ENCODE peak calls at places on chromosome 1, in six cellular contexts. One of them, this sample, is unnamed.
A peak's percentile ranks its signal among the peaks of the same experiment; 100 is the strongest.

GRCh38 chr1:160362168-160362941 is 4.5 kb upstream of the NHLH1 start:
- DNase-seq in NCI-H1105: no peak
- DNase-seq in GM04504: no peak
- DNase-seq in mesendoderm: peak; percentile 71
- DNase-seq in aorta: no peak
- DNase-seq in Daoy: no peak
- DNase-seq in this sample: no peak

GRCh38 chr1:65890201-65890600 is 97.5 kb downstream of the PDE4B start:
- DNase-seq in NCI-H1105: no peak
- DNase-seq in GM04504: no peak
- DNase-seq in mesendoderm: no peak
- DNase-seq in aorta: no peak
- DNase-seq in Daoy: no peak
- DNase-seq in this sample: no peak

GRCh38 chr1:206897175-206897574 is at the start of gene IL24:
- DNase-seq in NCI-H1105: no peak
- DNase-seq in GM04504: no peak
- DNase-seq in mesendoderm: no peak
- DNase-seq in aorta: no peak
- DNase-seq in Daoy: no peak
- DNase-seq in this sample: no peak

GRCh38 chr1:28249013-28249870 is 10.1 kb upstream of the SESN2 start:
- DNase-seq in NCI-H1105: no peak
- DNase-seq in GM04504: no peak
- DNase-seq in mesendoderm: peak; percentile 86
- DNase-seq in aorta: peak; percentile 80
- DNase-seq in Daoy: peak; percentile 76
- DNase-seq in this sample: peak; percentile 50

GRCh38 chr1:90147093-90147492 is 152.2 kb downstream of the ZNF326 start:
- DNase-seq in NCI-H1105: no peak
- DNase-seq in GM04504: no peak
- DNase-seq in mesendoderm: no peak
- DNase-seq in aorta: no peak
- DNase-seq in Daoy: no peak
- DNase-seq in this sample: no peak

GRCh38 chr1:12769976-12770505 is 3.5 kb upstream of the PRAMEF12 start:
- DNase-seq in NCI-H1105: no peak
- DNase-seq in GM04504: no peak
- DNase-seq in mesendoderm: no peak
- DNase-seq in aorta: no peak
- DNase-seq in Daoy: no peak
- DNase-seq in this sample: no peak

GRCh38 chr1:8122477-8123407 is 96.6 kb upstream of the ERRFI1 start:
- DNase-seq in NCI-H1105: no peak
- DNase-seq in GM04504: no peak
- DNase-seq in mesendoderm: peak; percentile 72
- DNase-seq in aorta: no peak
- DNase-seq in Daoy: peak; percentile 73
- DNase-seq in this sample: no peak

GRCh38 chr1:3547055-3548005 is 64.0 kb downstream of the MEGF6 start:
- DNase-seq in NCI-H1105: no peak
- DNase-seq in GM04504: no peak
- DNase-seq in mesendoderm: peak; percentile 63
- DNase-seq in aorta: no peak
- DNase-seq in Daoy: peak; percentile 21
- DNase-seq in this sample: no peak

GRCh38 chr1:204588826-204589225 is 72.6 kb downstream of the MDM4 start:
- DNase-seq in NCI-H1105: no peak
- DNase-seq in GM04504: no peak
- DNase-seq in mesendoderm: peak; percentile 50
- DNase-seq in aorta: no peak
- DNase-seq in Daoy: no peak
- DNase-seq in this sample: no peak

GRCh38 chr1:5142389-5142788 is 488.0 kb downstream of the AJAP1 start:
- DNase-seq in NCI-H1105: no peak
- DNase-seq in GM04504: no peak
- DNase-seq in mesendoderm: no peak
- DNase-seq in aorta: no peak
- DNase-seq in Daoy: no peak
- DNase-seq in this sample: no peak

GRCh38 chr1:50493710-50494109 is 70.5 kb upstream of the DMRTA2 start:
- DNase-seq in NCI-H1105: no peak
- DNase-seq in GM04504: no peak
- DNase-seq in mesendoderm: no peak
- DNase-seq in aorta: no peak
- DNase-seq in Daoy: no peak
- DNase-seq in this sample: no peak

GRCh38 chr1:165635329-165635728 is 4.3 kb downstream of the MGST3 start:
- DNase-seq in NCI-H1105: no peak
- DNase-seq in GM04504: no peak
- DNase-seq in mesendoderm: no peak
- DNase-seq in aorta: no peak
- DNase-seq in Daoy: no peak
- DNase-seq in this sample: no peak

GRCh38 chr1:158149577-158150269 is 31.0 kb upstream of the CD1D start:
- DNase-seq in NCI-H1105: peak; percentile 90
- DNase-seq in GM04504: peak; percentile 92
- DNase-seq in mesendoderm: peak; percentile 98
- DNase-seq in aorta: peak; percentile 98
- DNase-seq in Daoy: peak; percentile 98
- DNase-seq in this sample: peak; percentile 81

GRCh38 chr1:93552751-93553455 is 105.0 kb downstream of the FNBP1L start:
- DNase-seq in NCI-H1105: peak; percentile 27
- DNase-seq in GM04504: peak; percentile 31
- DNase-seq in mesendoderm: no peak
- DNase-seq in aorta: no peak
- DNase-seq in Daoy: peak; percentile 77
- DNase-seq in this sample: peak; percentile 49

GRCh38 chr1:215987092-215987855 is 420.2 kb downstream of the KCTD3 start:
- DNase-seq in NCI-H1105: no peak
- DNase-seq in GM04504: no peak
- DNase-seq in mesendoderm: peak; percentile 81
- DNase-seq in aorta: no peak
- DNase-seq in Daoy: no peak
- DNase-seq in this sample: no peak

GRCh38 chr1:64756770-64757169 is 11.9 kb downstream of the RAVER2 start:
- DNase-seq in NCI-H1105: no peak
- DNase-seq in GM04504: no peak
- DNase-seq in mesendoderm: no peak
- DNase-seq in aorta: no peak
- DNase-seq in Daoy: no peak
- DNase-seq in this sample: no peak

GRCh38 chr1:203462878-203463277 is 12.7 kb upstream of the PRELP start:
- DNase-seq in NCI-H1105: no peak
- DNase-seq in GM04504: peak; percentile 62
- DNase-seq in mesendoderm: no peak
- DNase-seq in aorta: peak; percentile 95
- DNase-seq in Daoy: peak; percentile 49
- DNase-seq in this sample: peak; percentile 73

This sample was measured in GM04503.